ENCODE peak calls at places on chromosomes 13 and 19, in four cellular contexts. V, X, S and O are unnamed samples.

GRCh38 chr13:21338156-21338555 is 120.9 kb downstream of the ZDHHC20 start:
- DNase-seq in V (no peak), X (no peak), S (no peak), O (no peak)

GRCh38 chr19:47075941-47076340 is 27.5 kb upstream of the TMEM160 start:
- DNase-seq in V (no peak), X (peak; percentile 6), S (no peak), O (no peak)

GRCh38 chr13:29545988-29546387 is 49.5 kb downstream of the SLC7A1 start:
- DNase-seq in V (no peak), X (no peak), S (no peak), O (no peak)

GRCh38 chr13:20492641-20493040 is 33.0 kb downstream of the CRYL1 start:
- DNase-seq in V (no peak), X (no peak), S (no peak), O (no peak)

GRCh38 chr13:48902421-48902820 is 73.3 kb upstream of the FNDC3A start:
- DNase-seq in V (no peak), X (no peak), S (no peak), O (no peak)

GRCh38 chr13:86020350-86021002 is 221.3 kb upstream of the SLITRK6 start:
- DNase-seq in V (peak; percentile 24), X (no peak), S (peak; percentile 57), O (no peak)

GRCh38 chr19:39845621-39846175 is 481 bp downstream of the FBL start:
- DNase-seq in V (peak; percentile 27), X (no peak), S (peak; percentile 13), O (no peak)

GRCh38 chr19:33194884-33195710 is 967 bp downstream of the LRP3 start:
- DNase-seq in V (no peak), X (peak; percentile 64), S (peak; percentile 3), O (no peak)

GRCh38 chr19:11881151-11881800 is 6.3 kb upstream of the ZNF69 start:
- DNase-seq in V (peak; percentile 27), X (peak; percentile 40), S (peak; percentile 61), O (peak; percentile 41)

GRCh38 chr13:36382030-36382429 is 35.8 kb upstream of the SPART start:
- DNase-seq in V (peak; percentile 61), X (no peak), S (no peak), O (no peak)

GRCh38 chr13:101869553-101869952 is 417.1 kb downstream of the ITGBL1 start:
- DNase-seq in V (no peak), X (no peak), S (no peak), O (no peak)

GRCh38 chr13:93345642-93346220 is 119.1 kb downstream of the GPC6 start:
- DNase-seq in V (no peak), X (no peak), S (no peak), O (no peak)

GRCh38 chr19:49432141-49433073 is 7.2 kb downstream of the GFY start:
- DNase-seq in V (no peak), X (no peak), S (no peak), O (no peak)

GRCh38 chr13:39148513-39148961 is 110.3 kb downstream of the NHLRC3 start:
- DNase-seq in V (peak; percentile 56), X (no peak), S (peak; percentile 52), O (no peak)

GRCh38 chr13:52405767-52406494 is at the start of gene THSD1:
- DNase-seq in V (peak; percentile 67), X (peak; percentile 88), S (peak; percentile 15), O (no peak)

GRCh38 chr13:65085977-65086376 is 2144.2 kb downstream of the PCDH9 start:
- DNase-seq in V (no peak), X (no peak), S (no peak), O (no peak)

GRCh38 chr13:28355822-28356371 is 139.0 kb downstream of the FLT1 start:
- DNase-seq in V (peak; percentile 80), X (no peak), S (no peak), O (peak; percentile 20)

GRCh38 chr13:110509478-110509926 is 52.0 kb downstream of the RAB20 start:
- DNase-seq in V (no peak), X (peak; percentile 20), S (peak; percentile 68), O (no peak)

GRCh38 chr19:16836115-16836905 is 7.1 kb downstream of the SIN3B start:
- DNase-seq in V (no peak), X (peak; percentile 42), S (no peak), O (peak; percentile 30)

GRCh38 chr13:60351326-60351725 is 45.7 kb upstream of the TDRD3 start:
- DNase-seq in V (peak; percentile 78), X (no peak), S (no peak), O (no peak)

GRCh38 chr19:39444598-39445257 is 654 bp upstream of the SUPT5H start:
- DNase-seq in V (no peak), X (no peak), S (no peak), O (no peak)

GRCh38 chr19:50418186-50419021 is at the start of gene SPIB:
- DNase-seq in V (no peak), X (no peak), S (no peak), O (no peak)

GRCh38 chr19:29878973-29879654 is 62.9 kb upstream of the URI1 start:
- DNase-seq in V (peak; percentile 88), X (no peak), S (no peak), O (peak; percentile 10)

GRCh38 chr13:94419304-94419943 is 60.1 kb downstream of the DCT start:
- DNase-seq in V (peak; percentile 82), X (no peak), S (no peak), O (no peak)

GRCh38 chr13:94860981-94861407 is 148.6 kb upstream of the SOX21 start:
- DNase-seq in V (peak; percentile 53), X (no peak), S (no peak), O (no peak)

GRCh38 chr19:48638831-48639381 is 1.7 kb upstream of the DBP start:
- DNase-seq in V (no peak), X (peak; percentile 40), S (no peak), O (no peak)

GRCh38 chr19:28208745-28209144 is 1004.2 kb downstream of the UQCRFS1 start:
- DNase-seq in V (peak; percentile 28), X (no peak), S (no peak), O (no peak)

GRCh38 chr13:98478134-98479129 is 98.5 kb downstream of the STK24 start:
- DNase-seq in V (peak; percentile 70), X (no peak), S (no peak), O (peak; percentile 64)

GRCh38 chr13:112839347-112840105 is 129.5 kb upstream of the MCF2L start:
- DNase-seq in V (no peak), X (no peak), S (no peak), O (no peak)

GRCh38 chr19:38656171-38656981 is 8.9 kb downstream of the ACTN4 start:
- DNase-seq in V (peak; percentile 80), X (no peak), S (no peak), O (no peak)

GRCh38 chr19:15123900-15124299 is 16.7 kb downstream of the SYDE1 start:
- DNase-seq in V (no peak), X (peak; percentile 92), S (peak; percentile 52), O (no peak)